ENCODE peak calls at places on chromosomes 13 and 19, in five cellular contexts. One of them, this sample, is unnamed.

GRCh38 chr13:113783482-113783881 is 24.5 kb downstream of the TMEM255B start:
- DNase-seq in heart left ventricle: no peak
- DNase-seq in tibial nerve: no peak
- DNase-seq in left lung: no peak
- DNase-seq in ovary: no peak
- DNase-seq in this sample: no peak

GRCh38 chr13:73261739-73262216 is 203.0 kb downstream of the KLF5 start:
- DNase-seq in heart left ventricle: no peak
- DNase-seq in tibial nerve: no peak
- DNase-seq in left lung: no peak
- DNase-seq in ovary: no peak
- DNase-seq in this sample: no peak

GRCh38 chr19:47106819-47107200 is 6.8 kb downstream of the ZC3H4 start:
- DNase-seq in heart left ventricle: no peak
- DNase-seq in tibial nerve: no peak
- DNase-seq in left lung: no peak
- DNase-seq in ovary: no peak
- DNase-seq in this sample: no peak

GRCh38 chr13:104318121-104318520 is 1251.9 kb upstream of the SLC10A2 start:
- DNase-seq in heart left ventricle: no peak
- DNase-seq in tibial nerve: no peak
- DNase-seq in left lung: no peak
- DNase-seq in ovary: no peak
- DNase-seq in this sample: no peak

GRCh38 chr13:50691682-50692263 is 151.7 kb downstream of the DLEU7 start:
- DNase-seq in heart left ventricle: no peak
- DNase-seq in tibial nerve: no peak
- DNase-seq in left lung: no peak
- DNase-seq in ovary: no peak
- DNase-seq in this sample: no peak

GRCh38 chr19:13978306-13978705 is 26.0 kb downstream of the DCAF15 start:
- DNase-seq in heart left ventricle: peak; percentile 93
- DNase-seq in tibial nerve: peak; percentile 63
- DNase-seq in left lung: peak; percentile 91
- DNase-seq in ovary: peak; percentile 88
- DNase-seq in this sample: no peak

GRCh38 chr13:113178070-113178895 is 19.8 kb downstream of the PROZ start:
- DNase-seq in heart left ventricle: no peak
- DNase-seq in tibial nerve: no peak
- DNase-seq in left lung: no peak
- DNase-seq in ovary: no peak
- DNase-seq in this sample: no peak

GRCh38 chr19:19059837-19060611 is 3.8 kb upstream of the SLC25A42 start:
- DNase-seq in heart left ventricle: no peak
- DNase-seq in tibial nerve: no peak
- DNase-seq in left lung: peak; percentile 70
- DNase-seq in ovary: no peak
- DNase-seq in this sample: no peak

GRCh38 chr19:28727133-28727834 is 485.7 kb downstream of the UQCRFS1 start:
- DNase-seq in heart left ventricle: peak; percentile 28
- DNase-seq in tibial nerve: no peak
- DNase-seq in left lung: peak; percentile 60
- DNase-seq in ovary: no peak
- DNase-seq in this sample: no peak

GRCh38 chr13:106561551-106562170 is 6.3 kb downstream of the ARGLU1 start:
- DNase-seq in heart left ventricle: peak; percentile 32
- DNase-seq in tibial nerve: no peak
- DNase-seq in left lung: no peak
- DNase-seq in ovary: no peak
- DNase-seq in this sample: peak; percentile 19

GRCh38 chr19:7161292-7161691 is 91.8 kb downstream of the ZNF557 start:
- DNase-seq in heart left ventricle: no peak
- DNase-seq in tibial nerve: no peak
- DNase-seq in left lung: no peak
- DNase-seq in ovary: no peak
- DNase-seq in this sample: no peak

DNA sequence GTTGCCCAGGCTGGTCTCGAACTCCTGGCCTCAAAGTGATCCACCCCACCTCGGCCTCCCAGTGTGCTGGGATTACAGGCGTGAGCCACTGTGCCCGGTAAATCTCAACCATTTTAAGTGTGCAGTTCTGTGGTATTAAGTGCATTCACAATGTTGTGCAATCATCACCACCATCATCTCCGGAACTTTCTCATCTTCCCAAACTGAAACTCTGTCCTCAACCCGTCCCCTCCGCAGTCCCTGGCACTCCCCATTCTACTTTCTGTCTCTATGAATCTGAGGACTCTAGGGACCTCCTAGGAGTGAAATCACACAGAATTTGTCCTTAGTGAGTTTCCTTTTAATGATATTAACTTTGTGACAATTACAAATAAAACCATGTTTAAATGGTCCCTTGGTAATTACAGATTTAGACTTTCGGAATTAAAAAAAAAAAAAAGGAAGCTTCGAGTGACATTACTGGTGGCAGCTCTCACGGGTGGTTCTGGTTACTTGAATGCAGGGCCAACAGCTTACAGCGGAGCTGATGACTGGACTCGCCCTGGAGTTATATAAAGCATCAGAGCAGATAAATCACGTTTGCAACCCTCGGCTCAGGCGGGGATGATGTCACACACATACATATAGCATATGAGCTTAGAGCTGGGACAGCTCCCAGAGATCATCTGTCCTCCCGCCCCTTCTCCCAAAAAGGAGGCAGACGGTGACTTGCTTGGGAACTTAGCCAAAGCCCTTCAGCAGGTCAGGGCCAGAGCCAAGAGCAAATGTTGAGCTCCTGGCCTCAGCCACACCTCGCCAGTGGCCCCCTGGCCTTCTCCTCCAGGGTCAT is 89.8 kb downstream of the ZNF557 start:
- DNase-seq in heart left ventricle: peak; percentile 88
- DNase-seq in tibial nerve: no peak
- DNase-seq in left lung: no peak
- DNase-seq in ovary: no peak
- DNase-seq in this sample: no peak
- H3K27ac ChIP-seq in heart left ventricle: peak overlapping the region; percentile 79
- H3K27ac ChIP-seq in tibial nerve: no peak overlapping the region
- H3K27ac ChIP-seq in left lung: peak overlapping the region; percentile 35
- H3K27ac ChIP-seq in ovary: no peak overlapping the region
- H3K27ac ChIP-seq in this sample: no peak overlapping the region

GRCh38 chr19:6199240-6199983 is 63.9 kb downstream of the ACSBG2 start:
- DNase-seq in heart left ventricle: peak; percentile 99
- DNase-seq in tibial nerve: peak; percentile 96
- DNase-seq in left lung: peak; percentile 100
- DNase-seq in ovary: peak; percentile 99
- DNase-seq in this sample: peak; percentile 100
- TF ChIP-seq CTCF in heart left ventricle: peak; percentile 32
- TF ChIP-seq CTCF in tibial nerve: peak; percentile 31
- TF ChIP-seq CTCF in left lung: peak; percentile 23
- TF ChIP-seq CTCF in ovary: peak; percentile 76
- TF ChIP-seq CTCF in this sample: peak; percentile 1

DNA sequence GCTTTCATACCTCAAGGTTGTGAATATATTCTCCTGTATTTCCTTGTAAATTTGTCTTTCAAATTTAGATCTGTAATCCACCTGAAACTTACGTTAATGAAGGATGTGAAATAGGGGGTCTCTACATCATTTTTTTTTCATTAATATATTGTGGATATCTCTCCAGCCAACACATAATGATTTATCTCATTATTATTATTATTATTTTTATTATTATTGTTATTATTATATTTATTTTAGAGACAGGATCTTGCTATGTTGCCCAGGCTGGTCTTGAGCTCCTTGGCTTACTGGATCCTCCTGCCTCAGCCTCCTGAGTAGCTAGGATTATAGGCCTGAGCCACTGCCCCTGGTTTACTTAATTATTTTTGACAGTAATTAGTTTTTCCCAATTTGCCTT is 4.3 kb upstream of the LIPE start:
- DNase-seq in heart left ventricle: no peak
- DNase-seq in tibial nerve: no peak
- DNase-seq in left lung: no peak
- DNase-seq in ovary: no peak
- DNase-seq in this sample: no peak
- H3K27ac ChIP-seq in heart left ventricle: no peak overlapping the region
- H3K27ac ChIP-seq in tibial nerve: no peak overlapping the region
- H3K27ac ChIP-seq in left lung: no peak overlapping the region
- H3K27ac ChIP-seq in ovary: no peak overlapping the region
- H3K27ac ChIP-seq in this sample: no peak overlapping the region

DNA sequence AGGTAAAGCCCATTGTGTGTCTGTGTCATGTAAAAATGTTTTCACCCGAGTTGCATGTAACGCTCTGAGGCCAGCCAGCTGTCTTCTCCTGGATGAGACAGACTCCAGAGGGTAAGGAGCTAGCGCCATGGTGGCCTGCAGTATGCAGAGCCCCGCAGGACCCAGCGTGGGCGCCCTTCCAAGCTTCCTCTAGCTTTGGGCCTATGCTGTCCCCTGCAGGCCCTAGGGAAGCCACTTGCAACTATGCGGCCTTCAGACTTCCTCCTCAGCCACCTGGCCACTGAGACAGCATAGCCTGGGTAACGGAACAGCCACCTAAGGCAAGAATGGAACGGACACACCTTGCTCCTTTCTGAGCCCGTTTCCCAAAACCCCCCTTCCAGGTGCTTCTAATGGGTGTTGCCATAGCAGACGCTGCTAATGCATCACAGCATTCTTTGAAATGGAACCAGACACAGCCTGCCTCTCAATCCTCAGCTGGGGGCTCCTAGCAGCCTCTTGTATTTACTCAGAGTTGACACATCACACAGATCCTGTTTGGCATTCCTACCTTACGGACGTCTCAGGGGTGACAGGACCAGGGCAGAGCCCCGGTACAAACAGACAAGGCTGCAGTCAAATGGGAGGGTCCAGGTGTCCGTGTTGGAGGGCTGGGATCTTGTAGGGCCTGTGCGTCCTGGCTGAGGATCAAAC is 6.2 kb downstream of the FAM32A start:
- DNase-seq in heart left ventricle: no peak
- DNase-seq in tibial nerve: no peak
- DNase-seq in left lung: no peak
- DNase-seq in ovary: no peak
- DNase-seq in this sample: no peak
- TF ChIP-seq CTCF in heart left ventricle: no peak
- TF ChIP-seq CTCF in tibial nerve: no peak
- TF ChIP-seq CTCF in left lung: no peak
- TF ChIP-seq CTCF in ovary: no peak
- TF ChIP-seq CTCF in this sample: no peak

GRCh38 chr13:109743706-109744453 is 42.5 kb downstream of the IRS2 start:
- DNase-seq in heart left ventricle: no peak
- DNase-seq in tibial nerve: no peak
- DNase-seq in left lung: no peak
- DNase-seq in ovary: no peak
- DNase-seq in this sample: no peak

GRCh38 chr13:109745702-109746101 is 40.7 kb downstream of the IRS2 start:
- DNase-seq in heart left ventricle: no peak
- DNase-seq in tibial nerve: no peak
- DNase-seq in left lung: no peak
- DNase-seq in ovary: no peak
- DNase-seq in this sample: no peak

GRCh38 chr13:109746364-109746763 is 40.0 kb downstream of the IRS2 start:
- DNase-seq in heart left ventricle: no peak
- DNase-seq in tibial nerve: no peak
- DNase-seq in left lung: no peak
- DNase-seq in ovary: no peak
- DNase-seq in this sample: no peak

GRCh38 chr13:109745060-109745459 is 41.3 kb downstream of the IRS2 start:
- DNase-seq in heart left ventricle: no peak
- DNase-seq in tibial nerve: no peak
- DNase-seq in left lung: peak; percentile 68
- DNase-seq in ovary: no peak
- DNase-seq in this sample: no peak

GRCh38 chr13:109744512-109745051 is 41.8 kb downstream of the IRS2 start:
- DNase-seq in heart left ventricle: peak; percentile 74
- DNase-seq in tibial nerve: peak; percentile 67
- DNase-seq in left lung: peak; percentile 59
- DNase-seq in ovary: peak; percentile 84
- DNase-seq in this sample: no peak
- H3K27ac ChIP-seq in heart left ventricle: no peak overlapping the region
- H3K27ac ChIP-seq in tibial nerve: no peak overlapping the region
- H3K27ac ChIP-seq in left lung: no peak overlapping the region
- H3K27ac ChIP-seq in ovary: no peak overlapping the region
- H3K27ac ChIP-seq in this sample: no peak overlapping the region

GRCh38 chr13:47859129-47859528 is 141.9 kb downstream of the SUCLA2 start:
- DNase-seq in heart left ventricle: no peak
- DNase-seq in tibial nerve: no peak
- DNase-seq in left lung: no peak
- DNase-seq in ovary: no peak
- DNase-seq in this sample: no peak
- TF ChIP-seq CTCF in heart left ventricle: no peak
- TF ChIP-seq CTCF in tibial nerve: no peak
- TF ChIP-seq CTCF in left lung: no peak
- TF ChIP-seq CTCF in ovary: no peak
- TF ChIP-seq CTCF in this sample: no peak

DNA sequence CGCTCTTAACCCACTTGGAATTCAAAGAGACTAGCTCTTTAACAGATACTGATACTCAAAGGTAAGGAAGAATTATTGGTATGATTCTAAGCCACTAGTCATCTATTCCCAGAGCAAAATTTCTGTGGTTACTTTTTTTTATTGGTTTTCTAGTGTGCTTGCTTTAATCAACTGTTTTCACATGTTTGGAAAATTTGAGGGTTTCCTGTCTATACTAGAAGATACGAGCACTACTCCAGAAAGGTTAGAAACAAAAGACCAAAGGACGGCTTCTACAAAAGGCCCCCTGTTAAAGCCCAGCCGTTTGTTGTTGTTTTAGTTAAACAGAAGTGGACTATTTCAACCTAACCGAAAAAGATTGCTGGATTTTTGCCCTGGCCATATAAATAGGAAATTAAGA is 18.5 kb upstream of the LPAR6 start:
- DNase-seq in heart left ventricle: no peak
- DNase-seq in tibial nerve: no peak
- DNase-seq in left lung: no peak
- DNase-seq in ovary: no peak
- DNase-seq in this sample: no peak
- H3K27ac ChIP-seq in heart left ventricle: peak overlapping the region; percentile 44
- H3K27ac ChIP-seq in tibial nerve: peak overlapping the region; percentile 4
- H3K27ac ChIP-seq in left lung: no peak overlapping the region
- H3K27ac ChIP-seq in ovary: peak overlapping the region; percentile 1
- H3K27ac ChIP-seq in this sample: no peak overlapping the region

GRCh38 chr13:29513981-29514719 is 81.3 kb downstream of the SLC7A1 start:
- DNase-seq in heart left ventricle: no peak
- DNase-seq in tibial nerve: no peak
- DNase-seq in left lung: peak; percentile 80
- DNase-seq in ovary: no peak
- DNase-seq in this sample: no peak
- TF ChIP-seq CTCF in heart left ventricle: no peak
- TF ChIP-seq CTCF in tibial nerve: no peak
- TF ChIP-seq CTCF in left lung: no peak
- TF ChIP-seq CTCF in ovary: no peak
- TF ChIP-seq CTCF in this sample: no peak

This sample was measured in CD4-positive, alpha-beta T cell.